ENCODE peak calls at places on chromosomes 13 and 19, in seven cellular contexts. X, C, Z, M, O, Y and T are unnamed samples.
A peak's percentile ranks its signal among the peaks of the same experiment; 100 is the strongest.

GRCh38 chr13:101493541-101493940 is 41.1 kb downstream of the ITGBL1 start:
- DNase-seq in M (no peak), O (no peak), X (no peak), Z (no peak), Y (no peak), C (no peak), T (no peak)

GRCh38 chr13:110116072-110116487 is 190.9 kb downstream of the COL4A1 start:
- DNase-seq in O (peak; percentile 61), Z (peak; percentile 24), X (peak; percentile 87), Y (peak; percentile 91), C (peak; percentile 90), M (peak; percentile 75), T (no peak)

GRCh38 chr13:26300140-26300539 is 46.2 kb downstream of the CDK8 start:
- DNase-seq in M (no peak), X (peak; percentile 50), O (no peak), C (peak; percentile 80), Z (no peak), Y (peak; percentile 50), T (no peak)

GRCh38 chr19:56423276-56423984 is 19.3 kb downstream of the ZNF583 start:
- DNase-seq in M (no peak), C (no peak), X (no peak), Z (no peak), O (no peak), Y (peak; percentile 11), T (no peak)

GRCh38 chr13:42891591-42891990 is 100.5 kb downstream of the EPSTI1 start:
- DNase-seq in O (no peak), Y (peak; percentile 76), Z (no peak), X (peak; percentile 16), M (no peak), C (no peak), T (no peak)

GRCh38 chr19:54035215-54036178 is 28.2 kb downstream of the VSTM1 start:
- DNase-seq in Z (no peak), O (peak; percentile 60), X (peak; percentile 88), C (peak; percentile 95), M (no peak), Y (peak; percentile 92), T (peak; percentile 84)

GRCh38 chr13:77475345-77476084 is 60.0 kb upstream of the SCEL start:
- DNase-seq in C (no peak), Z (no peak), Y (no peak), M (no peak), O (no peak), X (no peak), T (no peak)

GRCh38 chr13:91058066-91058465 is 289.4 kb upstream of the MIR17HG start:
- DNase-seq in C (no peak), O (peak; percentile 11), X (peak; percentile 1), Y (peak; percentile 19), M (no peak), Z (peak; percentile 21), T (peak; percentile 3)

GRCh38 chr19:19847781-19848180 is 17.9 kb upstream of the ZNF253 start:
- DNase-seq in M (no peak), C (no peak), Z (no peak), Y (no peak), X (no peak), O (no peak), T (no peak)

GRCh38 chr13:36918246-36919060 is 1.6 kb downstream of the SMAD9 start:
- DNase-seq in Z (no peak), Y (peak; percentile 17), M (no peak), O (no peak), X (peak; percentile 29), C (peak; percentile 32), T (no peak)

GRCh38 chr13:54599413-54599812 is 1570.8 kb downstream of the OLFM4 start:
- DNase-seq in C (no peak), X (no peak), Y (no peak), O (no peak), M (no peak), Z (no peak), T (no peak)

GRCh38 chr19:1181606-1182005 is 7.5 kb upstream of the SBNO2 start:
- DNase-seq in Z (no peak), C (no peak), M (peak; percentile 86), O (no peak), X (no peak), Y (no peak), T (no peak)

GRCh38 chr19:44113784-44114390 is 688 bp downstream of the ZNF225 start:
- DNase-seq in X (no peak), C (no peak), Y (no peak), M (no peak), Z (peak; percentile 64), O (peak; percentile 3), T (no peak)

GRCh38 chr13:40492511-40492910 is 173.9 kb downstream of the FOXO1 start:
- DNase-seq in C (no peak), Y (no peak), Z (no peak), O (no peak), M (no peak), X (no peak), T (no peak)

GRCh38 chr19:19115954-19116353 is 22.3 kb downstream of the TMEM161A start:
- DNase-seq in Y (peak; percentile 25), C (peak; percentile 40), O (no peak), M (peak; percentile 29), Z (no peak), X (peak; percentile 13), T (no peak)

GRCh38 chr19:38452430-38453366 is 19.2 kb downstream of the RYR1 start:
- DNase-seq in X (no peak), M (no peak), C (no peak), Y (no peak), Z (peak; percentile 11), O (no peak), T (peak; percentile 69)

GRCh38 chr19:3507371-3508120 is 1.4 kb downstream of the FZR1 start:
- DNase-seq in O (no peak), Z (no peak), Y (no peak), C (peak; percentile 47), M (peak; percentile 35), X (no peak), T (peak; percentile 30)

GRCh38 chr13:102609696-102610095 is 12.9 kb downstream of the TPP2 start:
- DNase-seq in Z (no peak), X (no peak), Y (no peak), O (no peak), C (no peak), M (no peak), T (no peak)

GRCh38 chr19:13281567-13282291 is 131.5 kb downstream of the IER2 start:
- DNase-seq in Y (no peak), M (no peak), X (no peak), Z (no peak), C (no peak), O (no peak), T (no peak)

GRCh38 chr19:46718934-46719551 is 2.1 kb upstream of the PRKD2 start:
- DNase-seq in Y (no peak), X (no peak), O (no peak), Z (no peak), C (no peak), M (no peak), T (no peak)

GRCh38 chr19:30284209-30284608 is 88.0 kb upstream of the ZNF536 start:
- DNase-seq in O (no peak), M (no peak), X (no peak), C (no peak), Z (no peak), Y (no peak), T (no peak)

GRCh38 chr19:14002571-14003278 is 3.4 kb downstream of the RFX1 start:
- DNase-seq in M (no peak), C (no peak), Y (no peak), O (no peak), Z (no peak), X (no peak), T (no peak)

GRCh38 chr19:1065606-1066109 is 1.3 kb upstream of the ARHGAP45 start:
- DNase-seq in Z (no peak), O (no peak), X (no peak), Y (no peak), C (no peak), M (no peak), T (no peak)

GRCh38 chr19:11019824-11020223 is 59.0 kb downstream of the SMARCA4 start:
- DNase-seq in M (no peak), Y (no peak), X (peak; percentile 6), O (no peak), C (no peak), Z (no peak), T (no peak)

GRCh38 chr19:47644199-47644598 is 35.3 kb downstream of the BICRA start:
- DNase-seq in Y (no peak), X (no peak), C (no peak), Z (no peak), M (no peak), O (no peak), T (no peak)

GRCh38 chr19:29478578-29479565 is 46.9 kb upstream of the VSTM2B start:
- DNase-seq in M (no peak), X (no peak), Z (no peak), Y (no peak), O (peak; percentile 43), C (no peak), T (peak; percentile 47)